ENCODE peak calls at places on chromosome 17, in nine cellular contexts. One of them, this sample, is unnamed.

GRCh38 chr17:47287639-47288038 is 34.0 kb downstream of the ITGB3 start:
- DNase-seq in SK-N-SH: no peak
- DNase-seq in endothelial cell of umbilical vein: no peak
- DNase-seq in neural progenitor cell: no peak
- DNase-seq in fibroblast of lung: no peak
- DNase-seq in astrocyte: no peak
- DNase-seq in PC-3: no peak
- DNase-seq in GM23248: no peak
- DNase-seq in MM.1S: no peak
- DNase-seq in this sample: no peak

GRCh38 chr17:82649501-82650261 is 1.4 kb upstream of the WDR45B start:
- DNase-seq in SK-N-SH: no peak
- DNase-seq in endothelial cell of umbilical vein: no peak
- DNase-seq in neural progenitor cell: no peak
- DNase-seq in fibroblast of lung: no peak
- DNase-seq in astrocyte: no peak
- DNase-seq in PC-3: no peak
- DNase-seq in GM23248: no peak
- DNase-seq in MM.1S: no peak
- DNase-seq in this sample: no peak

GRCh38 chr17:4827399-4827798 is 5.7 kb upstream of the MINK1 start:
- DNase-seq in SK-N-SH: no peak
- DNase-seq in endothelial cell of umbilical vein: no peak
- DNase-seq in neural progenitor cell: peak; percentile 16
- DNase-seq in fibroblast of lung: no peak
- DNase-seq in astrocyte: no peak
- DNase-seq in PC-3: no peak
- DNase-seq in GM23248: no peak
- DNase-seq in MM.1S: no peak
- DNase-seq in this sample: no peak

GRCh38 chr17:16997514-16998429 is 25.9 kb upstream of the TNFRSF13B start:
- DNase-seq in SK-N-SH: peak; percentile 80
- DNase-seq in endothelial cell of umbilical vein: peak; percentile 45
- DNase-seq in neural progenitor cell: no peak
- DNase-seq in fibroblast of lung: no peak
- DNase-seq in astrocyte: no peak
- DNase-seq in PC-3: peak; percentile 28
- DNase-seq in GM23248: no peak
- DNase-seq in MM.1S: no peak
- DNase-seq in this sample: no peak

GRCh38 chr17:32720671-32721070 is 156.3 kb downstream of the MYO1D start:
- DNase-seq in SK-N-SH: no peak
- DNase-seq in endothelial cell of umbilical vein: no peak
- DNase-seq in neural progenitor cell: no peak
- DNase-seq in fibroblast of lung: no peak
- DNase-seq in astrocyte: no peak
- DNase-seq in PC-3: no peak
- DNase-seq in GM23248: no peak
- DNase-seq in MM.1S: no peak
- DNase-seq in this sample: no peak

GRCh38 chr17:59152925-59153324 is 2.1 kb downstream of the SKA2 start:
- DNase-seq in SK-N-SH: no peak
- DNase-seq in endothelial cell of umbilical vein: peak; percentile 14
- DNase-seq in neural progenitor cell: no peak
- DNase-seq in fibroblast of lung: no peak
- DNase-seq in astrocyte: no peak
- DNase-seq in PC-3: no peak
- DNase-seq in GM23248: no peak
- DNase-seq in MM.1S: no peak
- DNase-seq in this sample: no peak

GRCh38 chr17:47704116-47704515 is 10.2 kb downstream of the TBKBP1 start:
- DNase-seq in SK-N-SH: no peak
- DNase-seq in endothelial cell of umbilical vein: no peak
- DNase-seq in neural progenitor cell: no peak
- DNase-seq in fibroblast of lung: no peak
- DNase-seq in astrocyte: no peak
- DNase-seq in PC-3: no peak
- DNase-seq in GM23248: no peak
- DNase-seq in MM.1S: no peak
- DNase-seq in this sample: no peak

GRCh38 chr17:82959242-82959930 is 119.6 kb upstream of the ZNF750 start:
- DNase-seq in SK-N-SH: no peak
- DNase-seq in endothelial cell of umbilical vein: no peak
- DNase-seq in neural progenitor cell: no peak
- DNase-seq in fibroblast of lung: no peak
- DNase-seq in astrocyte: peak; percentile 5
- DNase-seq in PC-3: no peak
- DNase-seq in GM23248: no peak
- DNase-seq in MM.1S: no peak
- DNase-seq in this sample: no peak

GRCh38 chr17:38449364-38449763 is 21.1 kb downstream of the ARHGAP23 start:
- DNase-seq in SK-N-SH: no peak
- DNase-seq in endothelial cell of umbilical vein: peak; percentile 21
- DNase-seq in neural progenitor cell: no peak
- DNase-seq in fibroblast of lung: peak; percentile 66
- DNase-seq in astrocyte: peak; percentile 54
- DNase-seq in PC-3: no peak
- DNase-seq in GM23248: peak; percentile 27
- DNase-seq in MM.1S: no peak
- DNase-seq in this sample: no peak

GRCh38 chr17:5035356-5035755 is at the start of gene SLC52A1:
- DNase-seq in SK-N-SH: peak; percentile 60
- DNase-seq in endothelial cell of umbilical vein: no peak
- DNase-seq in neural progenitor cell: peak; percentile 21
- DNase-seq in fibroblast of lung: no peak
- DNase-seq in astrocyte: no peak
- DNase-seq in PC-3: no peak
- DNase-seq in GM23248: peak; percentile 24
- DNase-seq in MM.1S: no peak
- DNase-seq in this sample: peak; percentile 52

DNA sequence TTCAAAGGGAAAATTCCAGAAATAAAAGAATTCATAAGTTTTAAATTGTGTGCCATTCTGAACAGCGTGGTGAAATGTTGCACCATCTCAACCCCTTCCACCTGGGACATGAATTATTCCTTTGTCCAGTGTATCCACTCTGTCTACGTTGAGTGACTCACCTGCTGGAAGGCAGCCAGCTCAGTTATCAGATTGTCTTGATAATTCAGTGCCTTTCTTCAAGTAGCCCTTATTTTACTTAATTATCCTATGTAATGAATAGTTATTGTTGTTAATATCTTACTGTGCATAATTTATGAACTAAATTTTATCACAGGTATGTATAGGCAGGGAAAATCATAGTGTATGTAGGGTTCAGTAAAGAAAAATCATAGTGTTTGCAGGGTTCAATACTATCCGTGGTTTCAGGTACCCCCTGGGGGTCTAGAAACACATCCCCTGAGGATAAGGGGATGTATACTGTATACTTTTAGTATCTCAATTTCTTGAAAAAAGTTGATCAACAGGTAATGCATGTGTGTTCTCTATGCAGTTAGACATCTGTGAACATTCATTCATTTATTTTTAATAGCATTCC is 7.7 kb upstream of the PCTP start:
- DNase-seq in SK-N-SH: no peak
- DNase-seq in endothelial cell of umbilical vein: peak; percentile 45
- DNase-seq in neural progenitor cell: no peak
- DNase-seq in fibroblast of lung: peak; percentile 51
- DNase-seq in astrocyte: peak; percentile 45
- DNase-seq in PC-3: peak; percentile 97
- DNase-seq in GM23248: no peak
- DNase-seq in MM.1S: no peak
- DNase-seq in this sample: peak; percentile 67
- H3K4me3 ChIP-seq in SK-N-SH: no peak overlapping the region
- H3K4me3 ChIP-seq in endothelial cell of umbilical vein: no peak overlapping the region
- H3K4me3 ChIP-seq in neural progenitor cell: no peak overlapping the region
- H3K4me3 ChIP-seq in fibroblast of lung: no peak overlapping the region
- H3K4me3 ChIP-seq in astrocyte: no peak overlapping the region
- H3K4me3 ChIP-seq in PC-3: peak overlapping the region; percentile 4
- H3K4me3 ChIP-seq in GM23248: no peak overlapping the region
- H3K4me3 ChIP-seq in MM.1S: no peak overlapping the region
- H3K4me3 ChIP-seq in this sample: no peak overlapping the region

DNA sequence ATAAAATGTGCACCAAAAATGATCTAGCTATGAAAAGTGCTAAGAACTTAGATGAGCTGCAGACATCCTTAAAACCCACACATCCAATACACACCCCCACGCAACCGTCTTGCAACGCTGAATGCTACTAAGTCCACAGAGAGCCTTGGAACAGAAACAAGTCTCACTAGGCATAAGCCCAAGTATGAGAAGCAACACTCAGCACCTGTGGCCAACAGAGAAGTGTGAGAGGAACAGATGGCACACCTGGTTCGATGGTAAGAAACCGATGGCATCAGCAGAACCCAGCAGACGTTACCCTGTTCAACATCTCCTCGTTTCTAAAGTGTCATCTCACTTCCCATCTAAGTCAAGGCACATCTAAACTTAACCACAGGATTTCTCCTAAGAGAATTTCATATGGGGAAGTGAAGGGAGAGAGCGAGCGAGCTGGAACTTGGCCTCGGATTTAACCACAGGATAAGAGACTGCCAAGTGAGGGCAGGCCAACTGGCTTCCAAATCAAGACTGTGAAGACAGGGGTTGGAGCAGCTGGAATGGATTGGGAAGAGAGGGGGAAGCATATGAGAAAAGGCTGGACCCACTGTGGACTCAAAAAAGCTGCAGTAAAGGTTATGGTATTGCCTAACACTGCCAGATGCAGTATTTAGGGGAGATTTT is 41.0 kb downstream of the NXPH3 start:
- DNase-seq in SK-N-SH: no peak
- DNase-seq in endothelial cell of umbilical vein: no peak
- DNase-seq in neural progenitor cell: no peak
- DNase-seq in fibroblast of lung: peak; percentile 90
- DNase-seq in astrocyte: peak; percentile 89
- DNase-seq in PC-3: no peak
- DNase-seq in GM23248: peak; percentile 68
- DNase-seq in MM.1S: peak; percentile 95
- DNase-seq in this sample: peak; percentile 28
- H3K9ac ChIP-seq in SK-N-SH: no peak overlapping the region
- H3K9ac ChIP-seq in endothelial cell of umbilical vein: no peak overlapping the region
- H3K9ac ChIP-seq in neural progenitor cell: no peak overlapping the region
- H3K9ac ChIP-seq in fibroblast of lung: no peak overlapping the region
- H3K9ac ChIP-seq in astrocyte: no peak overlapping the region
- H3K9ac ChIP-seq in PC-3: no peak overlapping the region
- H3K9ac ChIP-seq in GM23248: peak overlapping the region; percentile 9
- H3K9ac ChIP-seq in MM.1S: peak overlapping the region; percentile 66
- H3K9ac ChIP-seq in this sample: no peak overlapping the region

DNA sequence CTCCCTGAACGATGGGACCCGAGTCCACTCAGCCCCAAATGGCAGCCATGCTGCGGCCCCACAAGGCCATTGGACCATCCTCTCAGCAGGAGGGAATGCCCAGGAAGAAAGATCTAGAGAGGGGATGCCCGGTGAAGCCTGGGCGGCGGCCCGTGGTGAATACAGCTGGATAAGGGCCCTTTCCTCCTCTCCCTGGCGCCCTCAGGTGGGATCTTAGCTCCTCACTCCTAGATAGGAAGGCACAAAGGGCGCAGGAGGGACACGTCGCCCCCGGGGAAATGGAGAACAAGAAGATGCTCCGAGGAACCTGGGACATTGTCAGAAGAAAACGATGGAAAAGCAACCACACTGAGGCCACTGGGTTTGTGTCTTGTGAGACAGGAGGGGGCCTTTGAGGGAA is 2.5 kb downstream of the CD300C start:
- DNase-seq in SK-N-SH: no peak
- DNase-seq in endothelial cell of umbilical vein: no peak
- DNase-seq in neural progenitor cell: no peak
- DNase-seq in fibroblast of lung: no peak
- DNase-seq in astrocyte: no peak
- DNase-seq in PC-3: no peak
- DNase-seq in GM23248: no peak
- DNase-seq in MM.1S: no peak
- DNase-seq in this sample: no peak
- H3K9me3 ChIP-seq in SK-N-SH: no peaks in the 10 kb centered on the region
- H3K9me3 ChIP-seq in endothelial cell of umbilical vein: no peaks in the 10 kb centered on the region
- H3K9me3 ChIP-seq in neural progenitor cell: no peaks in the 10 kb centered on the region
- H3K9me3 ChIP-seq in fibroblast of lung: no peaks in the 10 kb centered on the region
- H3K9me3 ChIP-seq in astrocyte: no peaks in the 10 kb centered on the region
- H3K9me3 ChIP-seq in PC-3: no peaks in the 10 kb centered on the region
- H3K9me3 ChIP-seq in GM23248: no peaks in the 10 kb centered on the region
- H3K9me3 ChIP-seq in MM.1S: no peaks in the 10 kb centered on the region
- H3K9me3 ChIP-seq in this sample: no peaks in the 10 kb centered on the region

GRCh38 chr17:57761887-57762286 is 16.8 kb upstream of the CCDC182 start:
- DNase-seq in SK-N-SH: no peak
- DNase-seq in endothelial cell of umbilical vein: no peak
- DNase-seq in neural progenitor cell: peak; percentile 72
- DNase-seq in fibroblast of lung: no peak
- DNase-seq in astrocyte: no peak
- DNase-seq in PC-3: no peak
- DNase-seq in GM23248: no peak
- DNase-seq in MM.1S: no peak
- DNase-seq in this sample: no peak
- H3K4me3 ChIP-seq in SK-N-SH: no peak overlapping the region
- H3K4me3 ChIP-seq in endothelial cell of umbilical vein: no peak overlapping the region
- H3K4me3 ChIP-seq in neural progenitor cell: peak overlapping the region; percentile 34
- H3K4me3 ChIP-seq in fibroblast of lung: no peak overlapping the region
- H3K4me3 ChIP-seq in astrocyte: no peak overlapping the region
- H3K4me3 ChIP-seq in PC-3: no peak overlapping the region
- H3K4me3 ChIP-seq in GM23248: no peak overlapping the region
- H3K4me3 ChIP-seq in MM.1S: no peak overlapping the region
- H3K4me3 ChIP-seq in this sample: no peak overlapping the region

GRCh38 chr17:44987194-44987882 is 19.2 kb upstream of the C1QL1 start:
- DNase-seq in SK-N-SH: no peak
- DNase-seq in endothelial cell of umbilical vein: no peak
- DNase-seq in neural progenitor cell: peak; percentile 64
- DNase-seq in fibroblast of lung: no peak
- DNase-seq in astrocyte: no peak
- DNase-seq in PC-3: no peak
- DNase-seq in GM23248: peak; percentile 29
- DNase-seq in MM.1S: no peak
- DNase-seq in this sample: no peak
- H3K9ac ChIP-seq in SK-N-SH: no peak overlapping the region
- H3K9ac ChIP-seq in endothelial cell of umbilical vein: no peak overlapping the region
- H3K9ac ChIP-seq in neural progenitor cell: no peak overlapping the region
- H3K9ac ChIP-seq in fibroblast of lung: no peak overlapping the region
- H3K9ac ChIP-seq in astrocyte: no peak overlapping the region
- H3K9ac ChIP-seq in PC-3: no peak overlapping the region
- H3K9ac ChIP-seq in GM23248: no peak overlapping the region
- H3K9ac ChIP-seq in MM.1S: no peak overlapping the region
- H3K9ac ChIP-seq in this sample: no peak overlapping the region

This sample was measured in colonic mucosa.